ENCODE peak calls at places on chromosomes 13 and 19, in nine cellular contexts. One of them, this sample, is unnamed.

GRCh38 chr19:48645652-48646191 is at the start of gene CA11:
- DNase-seq in activated CD8-positive, alpha-beta T cell treated with anti-CD3 and anti-CD28 coated beads for 36 hours: no peak
- DNase-seq in upper lobe of left lung: no peak
- DNase-seq in MG63: no peak
- DNase-seq in naive B cell: no peak
- DNase-seq in activated naive CD8-positive, alpha-beta T cell treated with anti-CD3 and anti-CD28 coated beads for 36 hours: no peak
- DNase-seq in left colon: no peak
- DNase-seq in NCI-H1694: no peak
- DNase-seq in DMS153: no peak
- DNase-seq in this sample: peak; percentile 13

GRCh38 chr13:33331962-33332361 is 46.4 kb upstream of the STARD13 start:
- DNase-seq in activated CD8-positive, alpha-beta T cell treated with anti-CD3 and anti-CD28 coated beads for 36 hours: no peak
- DNase-seq in upper lobe of left lung: no peak
- DNase-seq in MG63: no peak
- DNase-seq in naive B cell: no peak
- DNase-seq in activated naive CD8-positive, alpha-beta T cell treated with anti-CD3 and anti-CD28 coated beads for 36 hours: no peak
- DNase-seq in left colon: no peak
- DNase-seq in NCI-H1694: no peak
- DNase-seq in DMS153: no peak
- DNase-seq in this sample: no peak

GRCh38 chr13:43664700-43665191 is 122.0 kb downstream of the ENOX1 start:
- DNase-seq in activated CD8-positive, alpha-beta T cell treated with anti-CD3 and anti-CD28 coated beads for 36 hours: peak; percentile 10
- DNase-seq in upper lobe of left lung: no peak
- DNase-seq in MG63: peak; percentile 76
- DNase-seq in naive B cell: no peak
- DNase-seq in activated naive CD8-positive, alpha-beta T cell treated with anti-CD3 and anti-CD28 coated beads for 36 hours: peak; percentile 6
- DNase-seq in left colon: peak; percentile 62
- DNase-seq in NCI-H1694: no peak
- DNase-seq in DMS153: no peak
- DNase-seq in this sample: no peak

GRCh38 chr19:19538077-19538764 is at the start of gene CILP2:
- DNase-seq in activated CD8-positive, alpha-beta T cell treated with anti-CD3 and anti-CD28 coated beads for 36 hours: peak; percentile 59
- DNase-seq in upper lobe of left lung: peak; percentile 93
- DNase-seq in MG63: no peak
- DNase-seq in naive B cell: no peak
- DNase-seq in activated naive CD8-positive, alpha-beta T cell treated with anti-CD3 and anti-CD28 coated beads for 36 hours: peak; percentile 50
- DNase-seq in left colon: no peak
- DNase-seq in NCI-H1694: peak; percentile 19
- DNase-seq in DMS153: no peak
- DNase-seq in this sample: peak; percentile 84

GRCh38 chr19:38634757-38635482 is 12.5 kb upstream of the ACTN4 start:
- DNase-seq in activated CD8-positive, alpha-beta T cell treated with anti-CD3 and anti-CD28 coated beads for 36 hours: peak; percentile 80
- DNase-seq in upper lobe of left lung: no peak
- DNase-seq in MG63: peak; percentile 64
- DNase-seq in naive B cell: peak; percentile 71
- DNase-seq in activated naive CD8-positive, alpha-beta T cell treated with anti-CD3 and anti-CD28 coated beads for 36 hours: peak; percentile 66
- DNase-seq in left colon: no peak
- DNase-seq in NCI-H1694: peak; percentile 51
- DNase-seq in DMS153: no peak
- DNase-seq in this sample: peak; percentile 72

GRCh38 chr13:114228176-114228575 is 6.5 kb upstream of the CDC16 start:
- DNase-seq in activated CD8-positive, alpha-beta T cell treated with anti-CD3 and anti-CD28 coated beads for 36 hours: no peak
- DNase-seq in upper lobe of left lung: no peak
- DNase-seq in MG63: no peak
- DNase-seq in naive B cell: no peak
- DNase-seq in activated naive CD8-positive, alpha-beta T cell treated with anti-CD3 and anti-CD28 coated beads for 36 hours: no peak
- DNase-seq in left colon: no peak
- DNase-seq in NCI-H1694: no peak
- DNase-seq in DMS153: no peak
- DNase-seq in this sample: no peak

GRCh38 chr19:3193256-3194062 is 7.7 kb downstream of the NCLN start:
- DNase-seq in activated CD8-positive, alpha-beta T cell treated with anti-CD3 and anti-CD28 coated beads for 36 hours: no peak
- DNase-seq in upper lobe of left lung: peak; percentile 76
- DNase-seq in MG63: no peak
- DNase-seq in naive B cell: no peak
- DNase-seq in activated naive CD8-positive, alpha-beta T cell treated with anti-CD3 and anti-CD28 coated beads for 36 hours: no peak
- DNase-seq in left colon: no peak
- DNase-seq in NCI-H1694: no peak
- DNase-seq in DMS153: no peak
- DNase-seq in this sample: no peak

GRCh38 chr13:88345171-88345847 is 674.1 kb downstream of the SLITRK5 start:
- DNase-seq in activated CD8-positive, alpha-beta T cell treated with anti-CD3 and anti-CD28 coated beads for 36 hours: no peak
- DNase-seq in upper lobe of left lung: peak; percentile 68
- DNase-seq in MG63: no peak
- DNase-seq in naive B cell: no peak
- DNase-seq in activated naive CD8-positive, alpha-beta T cell treated with anti-CD3 and anti-CD28 coated beads for 36 hours: no peak
- DNase-seq in left colon: no peak
- DNase-seq in NCI-H1694: no peak
- DNase-seq in DMS153: no peak
- DNase-seq in this sample: no peak

GRCh38 chr13:32142956-32143375 is 111.4 kb downstream of the FRY start:
- DNase-seq in activated CD8-positive, alpha-beta T cell treated with anti-CD3 and anti-CD28 coated beads for 36 hours: no peak
- DNase-seq in upper lobe of left lung: no peak
- DNase-seq in MG63: no peak
- DNase-seq in naive B cell: no peak
- DNase-seq in activated naive CD8-positive, alpha-beta T cell treated with anti-CD3 and anti-CD28 coated beads for 36 hours: no peak
- DNase-seq in left colon: no peak
- DNase-seq in NCI-H1694: no peak
- DNase-seq in DMS153: no peak
- DNase-seq in this sample: no peak

GRCh38 chr19:7450243-7451223 is 38.3 kb downstream of the PEX11G start:
- DNase-seq in activated CD8-positive, alpha-beta T cell treated with anti-CD3 and anti-CD28 coated beads for 36 hours: no peak
- DNase-seq in upper lobe of left lung: no peak
- DNase-seq in MG63: no peak
- DNase-seq in naive B cell: no peak
- DNase-seq in activated naive CD8-positive, alpha-beta T cell treated with anti-CD3 and anti-CD28 coated beads for 36 hours: no peak
- DNase-seq in left colon: no peak
- DNase-seq in NCI-H1694: no peak
- DNase-seq in DMS153: no peak
- DNase-seq in this sample: no peak

GRCh38 chr19:44694184-44694579 is 4.8 kb upstream of the CEACAM16 start:
- DNase-seq in activated CD8-positive, alpha-beta T cell treated with anti-CD3 and anti-CD28 coated beads for 36 hours: peak; percentile 56
- DNase-seq in upper lobe of left lung: no peak
- DNase-seq in MG63: no peak
- DNase-seq in naive B cell: no peak
- DNase-seq in activated naive CD8-positive, alpha-beta T cell treated with anti-CD3 and anti-CD28 coated beads for 36 hours: peak; percentile 31
- DNase-seq in left colon: no peak
- DNase-seq in NCI-H1694: no peak
- DNase-seq in DMS153: no peak
- DNase-seq in this sample: no peak

GRCh38 chr13:29934531-29935308 is 84.3 kb upstream of the UBL3 start:
- DNase-seq in activated CD8-positive, alpha-beta T cell treated with anti-CD3 and anti-CD28 coated beads for 36 hours: peak; percentile 43
- DNase-seq in upper lobe of left lung: no peak
- DNase-seq in MG63: no peak
- DNase-seq in naive B cell: no peak
- DNase-seq in activated naive CD8-positive, alpha-beta T cell treated with anti-CD3 and anti-CD28 coated beads for 36 hours: peak; percentile 4
- DNase-seq in left colon: no peak
- DNase-seq in NCI-H1694: no peak
- DNase-seq in DMS153: no peak
- DNase-seq in this sample: no peak

GRCh38 chr13:108154421-108154858 is 60.9 kb downstream of the LIG4 start:
- DNase-seq in activated CD8-positive, alpha-beta T cell treated with anti-CD3 and anti-CD28 coated beads for 36 hours: no peak
- DNase-seq in upper lobe of left lung: no peak
- DNase-seq in MG63: no peak
- DNase-seq in naive B cell: no peak
- DNase-seq in activated naive CD8-positive, alpha-beta T cell treated with anti-CD3 and anti-CD28 coated beads for 36 hours: no peak
- DNase-seq in left colon: peak; percentile 69
- DNase-seq in NCI-H1694: no peak
- DNase-seq in DMS153: no peak
- DNase-seq in this sample: no peak

GRCh38 chr19:49301866-49302252 is 23.1 kb downstream of the SLC6A16 start:
- DNase-seq in activated CD8-positive, alpha-beta T cell treated with anti-CD3 and anti-CD28 coated beads for 36 hours: no peak
- DNase-seq in upper lobe of left lung: no peak
- DNase-seq in MG63: no peak
- DNase-seq in naive B cell: no peak
- DNase-seq in activated naive CD8-positive, alpha-beta T cell treated with anti-CD3 and anti-CD28 coated beads for 36 hours: no peak
- DNase-seq in left colon: no peak
- DNase-seq in NCI-H1694: no peak
- DNase-seq in DMS153: no peak
- DNase-seq in this sample: no peak

GRCh38 chr19:5480427-5480836 is 25.2 kb downstream of the ZNRF4 start:
- DNase-seq in activated CD8-positive, alpha-beta T cell treated with anti-CD3 and anti-CD28 coated beads for 36 hours: peak; percentile 58
- DNase-seq in upper lobe of left lung: no peak
- DNase-seq in MG63: no peak
- DNase-seq in naive B cell: peak; percentile 2
- DNase-seq in activated naive CD8-positive, alpha-beta T cell treated with anti-CD3 and anti-CD28 coated beads for 36 hours: peak; percentile 13
- DNase-seq in left colon: no peak
- DNase-seq in NCI-H1694: no peak
- DNase-seq in DMS153: no peak
- DNase-seq in this sample: peak; percentile 65

GRCh38 chr19:16249826-16250434 is 52.2 kb downstream of the AP1M1 start:
- DNase-seq in activated CD8-positive, alpha-beta T cell treated with anti-CD3 and anti-CD28 coated beads for 36 hours: no peak
- DNase-seq in upper lobe of left lung: no peak
- DNase-seq in MG63: no peak
- DNase-seq in naive B cell: no peak
- DNase-seq in activated naive CD8-positive, alpha-beta T cell treated with anti-CD3 and anti-CD28 coated beads for 36 hours: no peak
- DNase-seq in left colon: no peak
- DNase-seq in NCI-H1694: no peak
- DNase-seq in DMS153: no peak
- DNase-seq in this sample: no peak

GRCh38 chr13:38338089-38338488 is 11.6 kb upstream of the UFM1 start:
- DNase-seq in activated CD8-positive, alpha-beta T cell treated with anti-CD3 and anti-CD28 coated beads for 36 hours: no peak
- DNase-seq in upper lobe of left lung: no peak
- DNase-seq in MG63: no peak
- DNase-seq in naive B cell: no peak
- DNase-seq in activated naive CD8-positive, alpha-beta T cell treated with anti-CD3 and anti-CD28 coated beads for 36 hours: no peak
- DNase-seq in left colon: no peak
- DNase-seq in NCI-H1694: no peak
- DNase-seq in DMS153: no peak
- DNase-seq in this sample: no peak

GRCh38 chr19:7978196-7978825 is 27.1 kb downstream of the ELAVL1 start:
- DNase-seq in activated CD8-positive, alpha-beta T cell treated with anti-CD3 and anti-CD28 coated beads for 36 hours: no peak
- DNase-seq in upper lobe of left lung: no peak
- DNase-seq in MG63: no peak
- DNase-seq in naive B cell: no peak
- DNase-seq in activated naive CD8-positive, alpha-beta T cell treated with anti-CD3 and anti-CD28 coated beads for 36 hours: no peak
- DNase-seq in left colon: no peak
- DNase-seq in NCI-H1694: no peak
- DNase-seq in DMS153: no peak
- DNase-seq in this sample: no peak

GRCh38 chr13:27510082-27510481 is 59.7 kb upstream of the MTIF3 start:
- DNase-seq in activated CD8-positive, alpha-beta T cell treated with anti-CD3 and anti-CD28 coated beads for 36 hours: no peak
- DNase-seq in upper lobe of left lung: no peak
- DNase-seq in MG63: no peak
- DNase-seq in naive B cell: no peak
- DNase-seq in activated naive CD8-positive, alpha-beta T cell treated with anti-CD3 and anti-CD28 coated beads for 36 hours: no peak
- DNase-seq in left colon: no peak
- DNase-seq in NCI-H1694: no peak
- DNase-seq in DMS153: peak; percentile 29
- DNase-seq in this sample: no peak

This sample was measured in GM20000.